ENCODE peak calls at places on chromosomes 6 and 20, in eight cellular contexts. I is GM12865, N is neuronal stem cell, Z is right lobe of liver, U is cardiac muscle cell, G is DMS 273 treated with DMSO at 0.1 percent for 48 hours, J is WTC11, Y is brain microvascular endothelial cell. Q is an unnamed sample.

GRCh38 chr6:12653396-12653910 is 63.1 kb upstream of the PHACTR1 start:
- DNase-seq in I (no peak), N (no peak), Z (no peak), U (peak), G (no peak), J (no peak), Y (no peak), Q (no peak)

GRCh38 chr20:51955756-51956155 is 153.4 kb upstream of the SALL4 start:
- DNase-seq in I (no peak), N (no peak), Z (no peak), U (peak), G (no peak), J (no peak), Y (no peak), Q (no peak)

GRCh38 chr6:129138739-129139405 is 255.9 kb downstream of the LAMA2 start:
- DNase-seq in I (no peak), N (no peak), Z (no peak), U (no peak), G (no peak), J (no peak), Y (no peak), Q (no peak)

GRCh38 chr20:31684153-31685003 is 38.3 kb downstream of the BCL2L1 start:
- DNase-seq in I (peak), N (no peak), Z (no peak), U (no peak), G (no peak), J (no peak), Y (no peak), Q (no peak)

GRCh38 chr20:58393299-58393698 is 4.3 kb downstream of the VAPB start:
- DNase-seq in I (no peak), N (no peak), Z (no peak), U (peak), G (no peak), J (no peak), Y (peak), Q (no peak)

GRCh38 chr6:34374112-34374907 is 18.2 kb downstream of the NUDT3 start:
- DNase-seq in I (peak), N (no peak), Z (no peak), U (peak), G (no peak), J (no peak), Y (no peak), Q (no peak)

GRCh38 chr6:134171517-134171916 is 119.1 kb upstream of the SLC2A12 start:
- DNase-seq in I (no peak), N (no peak), Z (no peak), U (peak), G (no peak), J (no peak), Y (no peak), Q (no peak)

GRCh38 chr20:61657719-61658377 is 405.8 kb downstream of the CDH4 start:
- DNase-seq in I (no peak), N (no peak), Z (no peak), U (no peak), G (no peak), J (no peak), Y (no peak), Q (no peak)

GRCh38 chr6:151004415-151005024 is 139.0 kb downstream of the MTHFD1L start:
- DNase-seq in I (peak), N (no peak), Z (no peak), U (peak), G (no peak), J (no peak), Y (peak), Q (peak)

GRCh38 chr6:30719791-30720737 is at the start of gene TUBB:
- DNase-seq in I (peak), N (peak), Z (peak), U (peak), G (peak), J (peak), Y (peak), Q (peak)

GRCh38 chr6:16712250-16712930 is 48.9 kb downstream of the ATXN1 start:
- DNase-seq in I (peak), N (no peak), Z (no peak), U (no peak), G (no peak), J (no peak), Y (no peak), Q (no peak)

GRCh38 chr20:20860078-20860806 is 147.8 kb upstream of the RALGAPA2 start:
- DNase-seq in I (peak), N (peak), Z (peak), U (peak), G (peak), J (peak), Y (peak), Q (peak)

GRCh38 chr6:137234505-137234863 is 15.3 kb upstream of the IFNGR1 start:
- DNase-seq in I (peak), N (no peak), Z (no peak), U (no peak), G (no peak), J (no peak), Y (no peak), Q (no peak)

GRCh38 chr20:50394569-50394968 is 115.6 kb upstream of the PTPN1 start:
- DNase-seq in I (peak), N (no peak), Z (no peak), U (no peak), G (no peak), J (no peak), Y (no peak), Q (no peak)

GRCh38 chr6:7469696-7470095 is 71.8 kb upstream of the DSP start:
- DNase-seq in I (no peak), N (no peak), Z (no peak), U (peak), G (no peak), J (no peak), Y (no peak), Q (no peak)

GRCh38 chr20:10929023-10929422 is 255.2 kb upstream of the JAG1 start:
- DNase-seq in I (no peak), N (no peak), Z (no peak), U (peak), G (no peak), J (no peak), Y (peak), Q (no peak)

GRCh38 chr6:136959471-136959891 is 37.4 kb downstream of the SLC35D3 start:
- DNase-seq in I (no peak), N (no peak), Z (no peak), U (no peak), G (no peak), J (peak), Y (no peak), Q (no peak)

GRCh38 chr6:16733085-16733484 is 28.2 kb downstream of the ATXN1 start:
- DNase-seq in I (no peak), N (no peak), Z (no peak), U (no peak), G (no peak), J (no peak), Y (no peak), Q (no peak)

GRCh38 chr6:42929928-42930360 is 664 bp downstream of the CNPY3 start:
- DNase-seq in I (peak), N (no peak), Z (no peak), U (peak), G (peak), J (no peak), Y (peak), Q (peak)

GRCh38 chr6:20459682-20460081 is 58.0 kb downstream of the E2F3 start:
- DNase-seq in I (no peak), N (no peak), Z (no peak), U (no peak), G (no peak), J (no peak), Y (no peak), Q (no peak)

GRCh38 chr20:63957690-63958441 is 1.6 kb upstream of the UCKL1 start:
- DNase-seq in I (peak), N (no peak), Z (no peak), U (peak), G (peak), J (peak), Y (no peak), Q (peak)

GRCh38 chr6:39821739-39822532 is 29.8 kb downstream of the DAAM2 start:
- DNase-seq in I (no peak), N (no peak), Z (no peak), U (peak), G (no peak), J (no peak), Y (no peak), Q (peak)

GRCh38 chr20:50012282-50013263 is 29.8 kb downstream of the SNAI1 start:
- DNase-seq in I (peak), N (no peak), Z (no peak), U (no peak), G (peak), J (no peak), Y (no peak), Q (no peak)

GRCh38 chr20:62704341-62704948 is 4.2 kb upstream of the NTSR1 start:
- DNase-seq in I (no peak), N (no peak), Z (no peak), U (peak), G (peak), J (no peak), Y (peak), Q (peak)

GRCh38 chr6:11854418-11855165 is 76.0 kb upstream of the ADTRP start:
- DNase-seq in I (peak), N (no peak), Z (peak), U (peak), G (no peak), J (no peak), Y (peak), Q (no peak)

GRCh38 chr6:144262470-144263369 is 22.4 kb upstream of the UTRN start:
- DNase-seq in I (no peak), N (no peak), Z (no peak), U (no peak), G (no peak), J (peak), Y (no peak), Q (no peak)